ENCODE peak calls at places on chromosome 3, in five cellular contexts. One of them, this sample, is unnamed.

GRCh38 chr3:137970914-137971831 is 38.8 kb upstream of the CLDN18 start:
- DNase-seq in endothelial cell of umbilical vein: peak; percentile 59
- DNase-seq in hepatocyte: peak; percentile 89
- DNase-seq in dorsolateral prefrontal cortex: peak; percentile 72
- DNase-seq in K562: peak; percentile 42
- DNase-seq in this sample: peak; percentile 87

GRCh38 chr3:184765047-184765729 is 46.8 kb upstream of the VPS8 start:
- DNase-seq in endothelial cell of umbilical vein: no peak
- DNase-seq in hepatocyte: no peak
- DNase-seq in dorsolateral prefrontal cortex: no peak
- DNase-seq in K562: no peak
- DNase-seq in this sample: no peak

GRCh38 chr3:62529230-62529629 is 155.9 kb upstream of the FEZF2 start:
- DNase-seq in endothelial cell of umbilical vein: peak; percentile 22
- DNase-seq in hepatocyte: peak; percentile 76
- DNase-seq in dorsolateral prefrontal cortex: no peak
- DNase-seq in K562: peak; percentile 9
- DNase-seq in this sample: no peak

GRCh38 chr3:59535791-59536221 is 486.0 kb upstream of the CFAP20DC start:
- DNase-seq in endothelial cell of umbilical vein: no peak
- DNase-seq in hepatocyte: no peak
- DNase-seq in dorsolateral prefrontal cortex: no peak
- DNase-seq in K562: no peak
- DNase-seq in this sample: no peak

GRCh38 chr3:126132751-126133511 is 47.5 kb downstream of the ALDH1L1 start:
- DNase-seq in endothelial cell of umbilical vein: no peak
- DNase-seq in hepatocyte: no peak
- DNase-seq in dorsolateral prefrontal cortex: no peak
- DNase-seq in K562: peak; percentile 16
- DNase-seq in this sample: peak; percentile 31

GRCh38 chr3:14525685-14526631 is 14.2 kb downstream of the GRIP2 start:
- DNase-seq in endothelial cell of umbilical vein: no peak
- DNase-seq in hepatocyte: peak; percentile 52
- DNase-seq in dorsolateral prefrontal cortex: no peak
- DNase-seq in K562: no peak
- DNase-seq in this sample: no peak

GRCh38 chr3:9957214-9957613 is 5.0 kb upstream of the PRRT3 start:
- DNase-seq in endothelial cell of umbilical vein: peak; percentile 23
- DNase-seq in hepatocyte: no peak
- DNase-seq in dorsolateral prefrontal cortex: no peak
- DNase-seq in K562: no peak
- DNase-seq in this sample: no peak

GRCh38 chr3:46930945-46931403 is 45.6 kb downstream of the CCDC12 start:
- DNase-seq in endothelial cell of umbilical vein: peak; percentile 66
- DNase-seq in hepatocyte: no peak
- DNase-seq in dorsolateral prefrontal cortex: no peak
- DNase-seq in K562: no peak
- DNase-seq in this sample: no peak

GRCh38 chr3:152595975-152596832 is 238.7 kb upstream of the P2RY1 start:
- DNase-seq in endothelial cell of umbilical vein: peak; percentile 97
- DNase-seq in hepatocyte: peak; percentile 34
- DNase-seq in dorsolateral prefrontal cortex: no peak
- DNase-seq in K562: peak; percentile 72
- DNase-seq in this sample: no peak

GRCh38 chr3:89889386-89889785 is 782.0 kb downstream of the EPHA3 start:
- DNase-seq in endothelial cell of umbilical vein: no peak
- DNase-seq in hepatocyte: no peak
- DNase-seq in dorsolateral prefrontal cortex: no peak
- DNase-seq in K562: no peak
- DNase-seq in this sample: no peak

GRCh38 chr3:138686771-138687221 is 78.2 kb downstream of the FAIM start:
- DNase-seq in endothelial cell of umbilical vein: peak; percentile 47
- DNase-seq in hepatocyte: peak; percentile 21
- DNase-seq in dorsolateral prefrontal cortex: no peak
- DNase-seq in K562: no peak
- DNase-seq in this sample: no peak

GRCh38 chr3:129291487-129291886 is 12.8 kb downstream of the HMCES start:
- DNase-seq in endothelial cell of umbilical vein: no peak
- DNase-seq in hepatocyte: no peak
- DNase-seq in dorsolateral prefrontal cortex: no peak
- DNase-seq in K562: no peak
- DNase-seq in this sample: no peak

GRCh38 chr3:25587094-25587493 is 77.6 kb downstream of the TOP2B start:
- DNase-seq in endothelial cell of umbilical vein: no peak
- DNase-seq in hepatocyte: no peak
- DNase-seq in dorsolateral prefrontal cortex: no peak
- DNase-seq in K562: no peak
- DNase-seq in this sample: no peak

GRCh38 chr3:105518806-105519418 is 152.2 kb downstream of the ALCAM start:
- DNase-seq in endothelial cell of umbilical vein: peak; percentile 78
- DNase-seq in hepatocyte: peak; percentile 70
- DNase-seq in dorsolateral prefrontal cortex: no peak
- DNase-seq in K562: peak; percentile 24
- DNase-seq in this sample: peak; percentile 18

GRCh38 chr3:129625071-129625874 is 18.8 kb upstream of the PLXND1 start:
- DNase-seq in endothelial cell of umbilical vein: peak; percentile 52
- DNase-seq in hepatocyte: no peak
- DNase-seq in dorsolateral prefrontal cortex: no peak
- DNase-seq in K562: no peak
- DNase-seq in this sample: peak; percentile 43

GRCh38 chr3:190384241-190384863 is 3.6 kb upstream of the CLDN16 start:
- DNase-seq in endothelial cell of umbilical vein: peak; percentile 45
- DNase-seq in hepatocyte: peak; percentile 78
- DNase-seq in dorsolateral prefrontal cortex: no peak
- DNase-seq in K562: no peak
- DNase-seq in this sample: peak; percentile 52

GRCh38 chr3:112497897-112498548 is 1.2 kb downstream of the BTLA start:
- DNase-seq in endothelial cell of umbilical vein: no peak
- DNase-seq in hepatocyte: no peak
- DNase-seq in dorsolateral prefrontal cortex: no peak
- DNase-seq in K562: no peak
- DNase-seq in this sample: no peak

GRCh38 chr3:156359337-156359736 is 195.6 kb downstream of the SSR3 start:
- DNase-seq in endothelial cell of umbilical vein: peak; percentile 15
- DNase-seq in hepatocyte: no peak
- DNase-seq in dorsolateral prefrontal cortex: no peak
- DNase-seq in K562: no peak
- DNase-seq in this sample: no peak

GRCh38 chr3:45055411-45056143 is 29.5 kb downstream of the CLEC3B start:
- DNase-seq in endothelial cell of umbilical vein: no peak
- DNase-seq in hepatocyte: no peak
- DNase-seq in dorsolateral prefrontal cortex: no peak
- DNase-seq in K562: peak; percentile 58
- DNase-seq in this sample: peak; percentile 60

GRCh38 chr3:123586131-123586530 is 1.3 kb upstream of the HACD2 start:
- DNase-seq in endothelial cell of umbilical vein: peak; percentile 59
- DNase-seq in hepatocyte: peak; percentile 71
- DNase-seq in dorsolateral prefrontal cortex: peak; percentile 35
- DNase-seq in K562: peak; percentile 9
- DNase-seq in this sample: peak; percentile 90

GRCh38 chr3:141360888-141361598 is 7.3 kb upstream of the ZBTB38 start:
- DNase-seq in endothelial cell of umbilical vein: peak; percentile 92
- DNase-seq in hepatocyte: peak; percentile 84
- DNase-seq in dorsolateral prefrontal cortex: no peak
- DNase-seq in K562: peak; percentile 50
- DNase-seq in this sample: no peak

GRCh38 chr3:62659660-62660059 is 215.6 kb downstream of the CADPS start:
- DNase-seq in endothelial cell of umbilical vein: no peak
- DNase-seq in hepatocyte: no peak
- DNase-seq in dorsolateral prefrontal cortex: no peak
- DNase-seq in K562: no peak
- DNase-seq in this sample: no peak

GRCh38 chr3:256501-256900 is 59.9 kb downstream of the CHL1 start:
- DNase-seq in endothelial cell of umbilical vein: no peak
- DNase-seq in hepatocyte: no peak
- DNase-seq in dorsolateral prefrontal cortex: no peak
- DNase-seq in K562: no peak
- DNase-seq in this sample: no peak

GRCh38 chr3:161042023-161042501 is 63.1 kb downstream of the B3GALNT1 start:
- DNase-seq in endothelial cell of umbilical vein: peak; percentile 43
- DNase-seq in hepatocyte: peak; percentile 24
- DNase-seq in dorsolateral prefrontal cortex: no peak
- DNase-seq in K562: no peak
- DNase-seq in this sample: no peak

GRCh38 chr3:37892917-37893595 is 31.4 kb downstream of the CTDSPL start:
- DNase-seq in endothelial cell of umbilical vein: peak; percentile 65
- DNase-seq in hepatocyte: peak; percentile 20
- DNase-seq in dorsolateral prefrontal cortex: no peak
- DNase-seq in K562: no peak
- DNase-seq in this sample: no peak

GRCh38 chr3:44318929-44319328 is 19.6 kb upstream of the TCAIM start:
- DNase-seq in endothelial cell of umbilical vein: no peak
- DNase-seq in hepatocyte: no peak
- DNase-seq in dorsolateral prefrontal cortex: no peak
- DNase-seq in K562: no peak
- DNase-seq in this sample: peak; percentile 77

GRCh38 chr3:12963869-12964712 is 109.1 kb downstream of the IQSEC1 start:
- DNase-seq in endothelial cell of umbilical vein: peak; percentile 70
- DNase-seq in hepatocyte: no peak
- DNase-seq in dorsolateral prefrontal cortex: no peak
- DNase-seq in K562: no peak
- DNase-seq in this sample: no peak

GRCh38 chr3:51642462-51642861 is 28.6 kb upstream of the TEX264 start:
- DNase-seq in endothelial cell of umbilical vein: peak; percentile 8
- DNase-seq in hepatocyte: no peak
- DNase-seq in dorsolateral prefrontal cortex: no peak
- DNase-seq in K562: no peak
- DNase-seq in this sample: no peak

GRCh38 chr3:51637144-51637940 is 33.7 kb upstream of the TEX264 start:
- DNase-seq in endothelial cell of umbilical vein: no peak
- DNase-seq in hepatocyte: no peak
- DNase-seq in dorsolateral prefrontal cortex: no peak
- DNase-seq in K562: no peak
- DNase-seq in this sample: no peak

DNA sequence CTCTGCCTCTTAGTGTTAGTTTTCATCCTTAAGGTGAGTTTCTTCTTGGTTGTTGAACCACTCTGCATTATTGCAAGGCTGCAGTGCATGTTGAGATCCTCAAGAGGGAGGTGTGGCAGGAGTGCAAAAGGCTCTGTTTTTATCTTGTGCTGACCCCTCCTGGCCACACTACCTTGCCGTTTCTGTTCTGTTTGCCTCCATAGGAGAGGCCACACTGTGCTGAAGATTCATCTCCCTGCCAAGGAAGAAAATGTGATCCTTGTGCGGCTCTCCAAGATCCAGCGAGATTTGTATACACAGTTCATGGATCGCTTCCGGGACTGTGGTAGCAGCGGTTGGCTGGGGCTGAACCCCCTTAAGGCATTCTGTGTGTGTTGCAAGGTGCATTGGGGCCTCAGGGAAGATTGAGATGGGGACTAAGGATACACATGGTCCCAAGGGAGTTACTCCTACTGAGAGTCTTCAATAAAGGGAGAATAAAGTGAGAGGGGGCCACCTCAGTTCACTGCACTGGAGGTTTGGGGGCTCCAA is 33.0 kb upstream of the TEX264 start:
- DNase-seq in endothelial cell of umbilical vein: peak; percentile 64
- DNase-seq in hepatocyte: peak; percentile 80
- DNase-seq in dorsolateral prefrontal cortex: no peak
- DNase-seq in K562: peak; percentile 73
- DNase-seq in this sample: peak; percentile 76
- TF ChIP-seq CTCF in endothelial cell of umbilical vein: peak; percentile 74
- TF ChIP-seq CTCF in hepatocyte: peak; percentile 73
- TF ChIP-seq CTCF in dorsolateral prefrontal cortex: peak; percentile 52
- TF ChIP-seq CTCF in K562: peak; percentile 99
- TF ChIP-seq CTCF in this sample: peak; percentile 97

GRCh38 chr3:172281884-172282283 is 166.4 kb downstream of the GHSR start:
- DNase-seq in endothelial cell of umbilical vein: no peak
- DNase-seq in hepatocyte: no peak
- DNase-seq in dorsolateral prefrontal cortex: no peak
- DNase-seq in K562: no peak
- DNase-seq in this sample: no peak
- H3K27ac ChIP-seq in endothelial cell of umbilical vein: no peak overlapping the region
- H3K27ac ChIP-seq in hepatocyte: no peak overlapping the region
- H3K27ac ChIP-seq in dorsolateral prefrontal cortex: no peak overlapping the region
- H3K27ac ChIP-seq in K562: no peak overlapping the region
- H3K27ac ChIP-seq in this sample: no peak overlapping the region

DNA sequence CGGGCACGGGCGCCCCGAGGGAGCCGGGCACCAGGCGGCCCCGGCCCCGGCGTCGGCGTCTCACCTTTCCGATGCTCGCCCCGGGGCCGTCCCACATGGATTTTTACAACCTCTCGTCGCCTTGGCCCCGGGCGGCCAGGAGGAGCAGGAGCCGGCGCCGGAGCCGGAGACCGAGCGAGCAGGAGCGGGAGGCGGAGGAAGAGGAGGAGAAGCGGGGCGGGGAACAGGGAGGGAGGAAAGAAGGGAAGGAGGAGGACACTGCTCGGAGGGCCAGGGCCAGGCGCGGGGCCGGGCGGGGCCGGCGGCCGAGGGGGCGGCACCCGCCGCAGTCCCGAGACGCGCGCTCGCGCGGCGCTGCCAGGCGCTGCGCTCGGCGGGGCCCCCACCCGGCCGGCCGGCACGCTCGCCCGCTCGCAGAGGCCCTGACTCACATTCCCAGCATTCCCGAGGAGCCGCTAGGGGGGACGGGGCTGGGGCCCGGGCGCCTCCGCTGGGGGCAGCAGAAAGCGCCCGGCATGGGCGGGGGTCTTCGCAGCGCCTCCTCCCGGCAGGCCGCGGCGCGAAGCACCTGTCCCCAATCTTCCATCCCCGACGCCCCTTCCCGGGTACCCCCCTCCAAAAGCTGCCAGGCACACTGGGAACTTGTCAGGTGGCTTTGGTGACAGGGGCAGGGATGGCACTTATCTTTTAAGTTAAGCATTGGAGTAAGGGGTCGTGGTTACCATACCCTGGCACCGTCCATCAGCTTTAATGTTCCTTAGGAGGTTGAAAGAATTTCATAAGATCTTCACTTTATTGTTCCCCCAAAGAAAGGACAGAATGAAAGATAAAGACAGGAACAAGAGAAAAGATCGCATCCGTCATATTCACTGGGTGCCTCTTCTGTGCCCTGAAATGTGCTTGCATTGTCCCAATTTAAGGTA is at the start of gene ERC2:
- DNase-seq in endothelial cell of umbilical vein: peak; percentile 68
- DNase-seq in hepatocyte: peak; percentile 82
- DNase-seq in dorsolateral prefrontal cortex: peak; percentile 73
- DNase-seq in K562: peak; percentile 15
- DNase-seq in this sample: peak; percentile 83
- H3K4me3 ChIP-seq in endothelial cell of umbilical vein: peak within 1 kb of the TSS; percentile 65
- H3K4me3 ChIP-seq in hepatocyte: peak within 1 kb of the TSS; percentile 73
- H3K4me3 ChIP-seq in dorsolateral prefrontal cortex: peak within 1 kb of the TSS; percentile 75
- H3K4me3 ChIP-seq in K562: no peak within 1 kb of the TSS
- H3K4me3 ChIP-seq in this sample: peak within 1 kb of the TSS; percentile 83

GRCh38 chr3:194619741-194620140 is 13.5 kb downstream of the TMEM44 start:
- DNase-seq in endothelial cell of umbilical vein: no peak
- DNase-seq in hepatocyte: no peak
- DNase-seq in dorsolateral prefrontal cortex: no peak
- DNase-seq in K562: no peak
- DNase-seq in this sample: no peak

GRCh38 chr3:194618858-194619608 is 14.2 kb downstream of the TMEM44 start:
- DNase-seq in endothelial cell of umbilical vein: no peak
- DNase-seq in hepatocyte: no peak
- DNase-seq in dorsolateral prefrontal cortex: no peak
- DNase-seq in K562: peak; percentile 38
- DNase-seq in this sample: no peak

GRCh38 chr3:194617058-194617671 is 16.1 kb downstream of the TMEM44 start:
- DNase-seq in endothelial cell of umbilical vein: no peak
- DNase-seq in hepatocyte: no peak
- DNase-seq in dorsolateral prefrontal cortex: no peak
- DNase-seq in K562: no peak
- DNase-seq in this sample: no peak

GRCh38 chr3:194617827-194618226 is 15.4 kb downstream of the TMEM44 start:
- DNase-seq in endothelial cell of umbilical vein: no peak
- DNase-seq in hepatocyte: no peak
- DNase-seq in dorsolateral prefrontal cortex: no peak
- DNase-seq in K562: no peak
- DNase-seq in this sample: no peak

GRCh38 chr3:194615221-194615620 is 18.0 kb downstream of the TMEM44 start:
- DNase-seq in endothelial cell of umbilical vein: no peak
- DNase-seq in hepatocyte: no peak
- DNase-seq in dorsolateral prefrontal cortex: no peak
- DNase-seq in K562: no peak
- DNase-seq in this sample: no peak
- TF ChIP-seq CTCF in endothelial cell of umbilical vein: no peak
- TF ChIP-seq CTCF in hepatocyte: no peak
- TF ChIP-seq CTCF in dorsolateral prefrontal cortex: no peak
- TF ChIP-seq CTCF in K562: no peak
- TF ChIP-seq CTCF in this sample: no peak